ENCODE peak calls at places on chromosomes 12 and 14, in six cellular contexts. G, F, H, X, T and P are unnamed samples.

GRCh38 chr14:73751157-73751691 is 37.0 kb upstream of the PNMA1 start:
- DNase-seq in H (no peak), F (peak), X (no peak), G (no peak), T (no peak), P (no peak)

GRCh38 chr12:131105736-131106356 is 152.1 kb downstream of the ADGRD1 start:
- DNase-seq in T (no peak), F (peak), G (peak), H (no peak), X (no peak), P (peak)

GRCh38 chr12:617304-617915 is 45.8 kb downstream of the NINJ2 start:
- DNase-seq in F (no peak), G (peak), T (no peak), H (peak), X (no peak), P (no peak)

GRCh38 chr12:91974541-91974940 is 171.1 kb downstream of the BTG1 start:
- DNase-seq in F (no peak), G (no peak), X (no peak), T (no peak), H (peak), P (no peak)

GRCh38 chr12:10562306-10562933 is 51.0 kb downstream of the MAGOHB start:
- DNase-seq in F (no peak), X (peak), T (peak), G (no peak), H (peak), P (no peak)

GRCh38 chr12:98295681-98296080 is 219.7 kb upstream of the TMPO start:
- DNase-seq in T (no peak), H (peak), F (no peak), G (no peak), X (no peak), P (no peak)

GRCh38 chr12:110780448-110780847 is 37.8 kb upstream of the PPP1CC start:
- DNase-seq in G (no peak), T (no peak), F (no peak), H (no peak), X (no peak), P (no peak)

GRCh38 chr14:59483360-59483759 is 848 bp downstream of the L3HYPDH start:
- DNase-seq in X (no peak), F (no peak), T (no peak), G (no peak), H (peak), P (peak)

GRCh38 chr12:1339608-1340319 is 254.6 kb downstream of the FBXL14 start:
- DNase-seq in H (no peak), X (no peak), G (no peak), F (no peak), T (no peak), P (no peak)

GRCh38 chr12:33182485-33182884 is 257.1 kb downstream of the SYT10 start:
- DNase-seq in G (no peak), X (no peak), T (no peak), F (no peak), H (no peak), P (no peak)

GRCh38 chr12:91948504-91948903 is 197.1 kb downstream of the BTG1 start:
- DNase-seq in T (no peak), F (no peak), H (no peak), X (no peak), G (no peak), P (no peak)

GRCh38 chr14:68779761-68780323 is 13.0 kb downstream of the ZFP36L1 start:
- DNase-seq in G (peak), H (peak), T (no peak), F (no peak), X (no peak), P (peak)

GRCh38 chr12:12465522-12465921 is 97.1 kb downstream of the DUSP16 start:
- DNase-seq in G (no peak), X (no peak), F (no peak), H (no peak), T (no peak), P (no peak)

GRCh38 chr12:25025260-25025659 is 76.4 kb upstream of the BCAT1 start:
- DNase-seq in H (no peak), T (no peak), X (no peak), G (no peak), F (no peak), P (no peak)

GRCh38 chr14:35402323-35403084 is 2.0 kb downstream of the NFKBIA start:
- DNase-seq in H (no peak), X (no peak), F (peak), G (peak), T (no peak), P (no peak)

GRCh38 chr12:1660304-1661187 is 30.3 kb upstream of the ADIPOR2 start:
- DNase-seq in X (no peak), G (peak), T (no peak), H (no peak), F (peak), P (no peak)

GRCh38 chr12:122117979-122118378 is 39.4 kb downstream of the MLXIP start:
- DNase-seq in G (no peak), F (peak), X (no peak), H (no peak), T (no peak), P (no peak)

GRCh38 chr14:68408680-68409079 is 384.2 kb downstream of the ZFP36L1 start:
- DNase-seq in T (no peak), G (no peak), F (no peak), H (no peak), X (no peak), P (no peak)

DNA sequence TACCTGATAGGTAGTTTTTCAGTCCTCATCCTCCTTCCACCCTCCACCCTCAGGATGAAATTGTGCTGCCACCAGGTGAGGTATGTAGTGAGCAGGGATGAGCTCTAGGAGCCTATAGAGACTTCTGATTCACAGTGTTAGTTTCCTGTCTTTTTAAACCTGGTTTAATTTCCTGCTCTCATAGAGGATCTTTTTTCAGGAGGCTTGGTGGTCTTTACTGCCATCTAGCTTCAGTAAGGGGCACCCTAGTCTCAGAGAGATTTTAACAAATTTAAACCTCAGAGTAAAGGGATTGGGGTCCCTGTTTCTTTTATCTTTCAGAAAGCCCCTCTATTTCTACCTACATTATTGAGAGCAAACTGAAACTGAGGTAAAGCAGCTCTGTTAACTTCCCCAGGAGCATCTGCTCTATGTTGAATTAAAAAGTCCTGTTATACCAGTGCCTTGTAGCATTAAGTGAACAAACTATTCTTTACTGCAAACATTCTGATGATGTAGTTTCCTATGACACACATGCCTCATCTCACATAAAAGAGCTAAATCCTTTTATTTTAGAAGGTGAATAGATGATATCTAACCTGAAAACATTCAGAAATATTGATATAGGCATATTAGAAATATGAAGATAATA is 172.2 kb upstream of the DDHD1 start:
- DNase-seq in G (no peak), X (no peak), H (no peak), F (no peak), T (no peak), P (no peak)
- TF ChIP-seq CTCF in G (peak), X (peak), H (no peak), F (no peak), T (no peak), P (no peak)

GRCh38 chr12:51083140-51083833 is at the start of gene CSRNP2:
- DNase-seq in X (peak), H (peak), G (peak), F (peak), T (peak), P (peak)
- TF ChIP-seq CTCF in X (no peak), H (no peak), G (peak), F (no peak), T (no peak), P (no peak)

DNA sequence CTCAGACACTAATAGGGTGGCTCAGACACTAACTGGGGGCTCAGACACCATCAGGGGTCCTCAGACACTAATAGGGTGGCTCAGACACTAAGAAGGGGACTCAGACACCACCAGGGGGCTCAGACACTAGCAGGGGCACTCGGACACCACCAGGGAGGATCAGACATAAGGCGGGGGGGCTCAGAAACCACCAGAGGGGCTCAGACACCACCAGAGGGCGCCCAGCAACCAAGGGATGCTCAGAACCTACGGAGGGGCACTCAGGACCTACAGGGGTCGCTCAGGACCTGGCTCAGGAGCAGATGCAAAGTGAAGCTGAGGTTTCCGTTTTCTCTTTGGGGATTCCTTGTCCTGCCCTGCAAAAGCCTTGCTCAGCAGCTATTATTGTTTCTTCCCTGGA is 448.5 kb downstream of the TMEM121 start:
- DNase-seq in G (no peak), T (no peak), F (no peak), H (no peak), X (no peak), P (no peak)
- TF ChIP-seq CTCF in G (no peak), T (no peak), F (no peak), H (no peak), X (no peak), P (no peak)

GRCh38 chr14:32230181-32230580 is 27.1 kb upstream of the RNU6-8 start:
- DNase-seq in X (no peak), F (no peak), H (peak), T (no peak), G (no peak), P (no peak)

GRCh38 chr14:32230695-32231280 is 27.7 kb upstream of the RNU6-8 start:
- DNase-seq in G (peak), H (peak), F (no peak), T (no peak), X (no peak), P (no peak)

GRCh38 chr14:32226051-32226450 is 23.0 kb upstream of the RNU6-8 start:
- DNase-seq in X (no peak), F (no peak), H (peak), T (no peak), G (no peak), P (no peak)

GRCh38 chr14:32225378-32225920 is 22.4 kb upstream of the RNU6-8 start:
- DNase-seq in X (no peak), T (no peak), F (no peak), G (peak), H (no peak), P (no peak)

DNA sequence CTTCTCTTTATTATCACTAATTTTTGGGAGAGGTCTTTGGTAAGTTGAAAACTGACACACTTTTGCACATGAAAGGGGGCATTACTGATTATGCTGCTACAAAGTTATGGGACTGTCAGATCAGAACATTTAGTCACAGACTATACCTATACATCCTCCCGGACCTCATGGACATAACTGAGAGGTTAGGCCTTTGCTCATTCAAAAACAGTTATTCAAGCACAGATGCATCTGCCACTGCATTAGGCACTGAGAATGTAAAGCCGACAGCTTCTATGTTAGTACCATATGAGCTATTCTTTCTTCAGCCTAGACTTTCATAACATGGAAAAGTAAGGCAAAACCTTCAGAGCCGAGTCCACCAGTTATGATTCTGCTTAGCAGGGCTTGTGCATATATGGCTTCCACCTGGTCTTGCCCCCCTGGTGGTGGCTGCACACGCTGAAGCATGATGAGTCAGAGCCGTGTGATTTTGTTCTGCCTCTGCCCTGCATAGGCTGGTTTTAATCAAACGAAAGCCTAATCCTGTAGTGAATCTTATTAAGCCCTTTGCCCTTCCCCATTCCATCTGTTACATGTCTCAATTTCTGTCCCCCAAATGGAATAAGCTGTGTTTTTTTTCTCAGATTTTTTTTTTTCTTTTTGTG is 21.8 kb upstream of the RNU6-8 start:
- DNase-seq in G (peak), T (no peak), H (peak), X (peak), F (no peak), P (no peak)
- TF ChIP-seq CTCF in G (peak), T (peak), H (peak), X (peak), F (no peak), P (no peak)

GRCh38 chr14:71625175-71625574 is 307.1 kb upstream of the RGS6 start:
- DNase-seq in H (no peak), G (no peak), F (no peak), X (no peak), T (no peak), P (no peak)
- TF ChIP-seq CTCF in H (no peak), G (no peak), F (no peak), X (no peak), T (no peak), P (no peak)

GRCh38 chr12:27710592-27711311 is at the start of gene MRPS35:
- DNase-seq in F (peak), H (peak), X (peak), G (peak), T (peak), P (peak)
- TF ChIP-seq CTCF in F (no peak), H (no peak), X (no peak), G (peak), T (no peak), P (no peak)

DNA sequence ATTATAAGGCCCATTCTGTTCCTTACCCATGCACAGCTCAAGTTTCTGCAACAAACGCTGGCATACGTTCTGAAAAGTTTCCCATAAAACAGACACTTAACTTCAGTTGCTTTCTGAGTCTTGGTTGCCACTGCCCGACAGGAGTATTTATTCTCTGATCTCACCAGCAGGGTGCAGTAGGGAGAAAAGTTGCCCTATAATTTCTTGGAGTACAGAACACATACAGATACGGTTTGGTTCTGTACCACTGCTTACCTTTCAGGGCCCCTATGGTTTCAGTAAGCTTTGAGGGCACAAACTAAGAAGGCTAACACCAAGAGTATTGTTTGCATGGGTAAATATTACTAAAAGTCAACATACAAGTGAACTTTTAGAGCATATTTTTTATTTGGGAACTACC is 77.9 kb downstream of the SPATA7 start:
- DNase-seq in T (peak), X (no peak), G (peak), H (no peak), F (no peak), P (no peak)
- TF ChIP-seq CTCF in T (peak), X (peak), G (peak), H (peak), F (no peak), P (peak)